ENCODE peak calls at places on chromosomes 1 and 21, in four cellular contexts. One of them, this sample, is unnamed.

GRCh38 chr1:246214708-246215504 is 292.2 kb downstream of the SMYD3 start:
- DNase-seq in PC-9: no peak
- DNase-seq in fibroblast of lung: peak
- DNase-seq in AG04449: peak
- DNase-seq in this sample: peak

GRCh38 chr1:76210130-76210529 is 135.6 kb downstream of the ST6GALNAC3 start:
- DNase-seq in PC-9: no peak
- DNase-seq in fibroblast of lung: no peak
- DNase-seq in AG04449: no peak
- DNase-seq in this sample: no peak

GRCh38 chr1:54275349-54275748 is 75.4 kb downstream of the MRPL37 start:
- DNase-seq in PC-9: no peak
- DNase-seq in fibroblast of lung: peak
- DNase-seq in AG04449: no peak
- DNase-seq in this sample: peak

GRCh38 chr1:72000809-72001208 is 281.5 kb downstream of the NEGR1 start:
- DNase-seq in PC-9: no peak
- DNase-seq in fibroblast of lung: peak
- DNase-seq in AG04449: no peak
- DNase-seq in this sample: peak

GRCh38 chr1:71667224-71667623 is 586.4 kb upstream of the ZRANB2 start:
- DNase-seq in PC-9: no peak
- DNase-seq in fibroblast of lung: peak
- DNase-seq in AG04449: no peak
- DNase-seq in this sample: peak

GRCh38 chr1:208204779-208205178 is 39.4 kb downstream of the PLXNA2 start:
- DNase-seq in PC-9: no peak
- DNase-seq in fibroblast of lung: no peak
- DNase-seq in AG04449: no peak
- DNase-seq in this sample: no peak

GRCh38 chr1:246081138-246081702 is 425.9 kb downstream of the SMYD3 start:
- DNase-seq in PC-9: no peak
- DNase-seq in fibroblast of lung: no peak
- DNase-seq in AG04449: no peak
- DNase-seq in this sample: no peak

GRCh38 chr1:45660336-45660735 is 26.0 kb downstream of the GPBP1L1 start:
- DNase-seq in PC-9: no peak
- DNase-seq in fibroblast of lung: no peak
- DNase-seq in AG04449: no peak
- DNase-seq in this sample: no peak

GRCh38 chr1:78304766-78305165 is 186.0 kb upstream of the PTGFR start:
- DNase-seq in PC-9: no peak
- DNase-seq in fibroblast of lung: peak
- DNase-seq in AG04449: no peak
- DNase-seq in this sample: no peak

GRCh38 chr1:235999259-235999925 is 65.5 kb downstream of the NID1 start:
- DNase-seq in PC-9: peak
- DNase-seq in fibroblast of lung: peak
- DNase-seq in AG04449: peak
- DNase-seq in this sample: peak

GRCh38 chr1:32813941-32814739 is 3.0 kb downstream of the YARS1 start:
- DNase-seq in PC-9: no peak
- DNase-seq in fibroblast of lung: peak
- DNase-seq in AG04449: no peak
- DNase-seq in this sample: peak

GRCh38 chr1:40153073-40153770 is 8.0 kb upstream of the RLF start:
- DNase-seq in PC-9: peak
- DNase-seq in fibroblast of lung: peak
- DNase-seq in AG04449: no peak
- DNase-seq in this sample: peak

GRCh38 chr1:202577381-202577780 is 132.9 kb downstream of the SYT2 start:
- DNase-seq in PC-9: no peak
- DNase-seq in fibroblast of lung: peak
- DNase-seq in AG04449: no peak
- DNase-seq in this sample: peak

GRCh38 chr1:245055752-245056151 is 99.0 kb upstream of the KIF26B start:
- DNase-seq in PC-9: no peak
- DNase-seq in fibroblast of lung: no peak
- DNase-seq in AG04449: no peak
- DNase-seq in this sample: no peak

GRCh38 chr1:201357211-201357610 is 20.3 kb downstream of the TNNT2 start:
- DNase-seq in PC-9: no peak
- DNase-seq in fibroblast of lung: no peak
- DNase-seq in AG04449: no peak
- DNase-seq in this sample: no peak

GRCh38 chr1:25022361-25023189 is 92.5 kb upstream of the RUNX3 start:
- DNase-seq in PC-9: peak
- DNase-seq in fibroblast of lung: peak
- DNase-seq in AG04449: peak
- DNase-seq in this sample: peak

GRCh38 chr21:44542716-44543115 is 2.7 kb upstream of the KRTAP10-1 start:
- DNase-seq in PC-9: no peak
- DNase-seq in fibroblast of lung: no peak
- DNase-seq in AG04449: no peak
- DNase-seq in this sample: no peak

GRCh38 chr1:29875557-29876028 is 639.3 kb downstream of the PTPRU start:
- DNase-seq in PC-9: no peak
- DNase-seq in fibroblast of lung: no peak
- DNase-seq in AG04449: no peak
- DNase-seq in this sample: no peak

GRCh38 chr1:247096958-247097357 is 7.2 kb downstream of the ZNF669 start:
- DNase-seq in PC-9: no peak
- DNase-seq in fibroblast of lung: no peak
- DNase-seq in AG04449: no peak
- DNase-seq in this sample: no peak

GRCh38 chr1:11558286-11558685 is 79.3 kb downstream of the DISP3 start:
- DNase-seq in PC-9: no peak
- DNase-seq in fibroblast of lung: no peak
- DNase-seq in AG04449: no peak
- DNase-seq in this sample: no peak

GRCh38 chr1:10738125-10738746 is 58.2 kb downstream of the CASZ1 start:
- DNase-seq in PC-9: no peak
- DNase-seq in fibroblast of lung: no peak
- DNase-seq in AG04449: no peak
- DNase-seq in this sample: no peak

GRCh38 chr1:31675161-31675560 is 28.7 kb downstream of the COL16A1 start:
- DNase-seq in PC-9: no peak
- DNase-seq in fibroblast of lung: no peak
- DNase-seq in AG04449: no peak
- DNase-seq in this sample: no peak

GRCh38 chr1:171252482-171252881 is 4.2 kb downstream of the FMO1 start:
- DNase-seq in PC-9: no peak
- DNase-seq in fibroblast of lung: no peak
- DNase-seq in AG04449: no peak
- DNase-seq in this sample: no peak

GRCh38 chr1:232223887-232224286 is 406.0 kb downstream of the SIPA1L2 start:
- DNase-seq in PC-9: no peak
- DNase-seq in fibroblast of lung: no peak
- DNase-seq in AG04449: no peak
- DNase-seq in this sample: no peak

GRCh38 chr1:117346206-117346928 is 20.9 kb upstream of the MAN1A2 start:
- DNase-seq in PC-9: no peak
- DNase-seq in fibroblast of lung: peak
- DNase-seq in AG04449: no peak
- DNase-seq in this sample: peak

GRCh38 chr1:18794561-18794960 is 64.9 kb downstream of the TAS1R2 start:
- DNase-seq in PC-9: no peak
- DNase-seq in fibroblast of lung: no peak
- DNase-seq in AG04449: no peak
- DNase-seq in this sample: no peak

GRCh38 chr1:169089776-169090175 is 16.7 kb upstream of the ATP1B1 start:
- DNase-seq in PC-9: no peak
- DNase-seq in fibroblast of lung: no peak
- DNase-seq in AG04449: no peak
- DNase-seq in this sample: no peak

GRCh38 chr21:17585875-17586450 is 26.7 kb downstream of the BTG3 start:
- DNase-seq in PC-9: peak
- DNase-seq in fibroblast of lung: peak
- DNase-seq in AG04449: no peak
- DNase-seq in this sample: peak
- TF ChIP-seq CTCF in PC-9: peak
- TF ChIP-seq CTCF in fibroblast of lung: peak
- TF ChIP-seq CTCF in AG04449: peak
- TF ChIP-seq CTCF in this sample: peak

DNA sequence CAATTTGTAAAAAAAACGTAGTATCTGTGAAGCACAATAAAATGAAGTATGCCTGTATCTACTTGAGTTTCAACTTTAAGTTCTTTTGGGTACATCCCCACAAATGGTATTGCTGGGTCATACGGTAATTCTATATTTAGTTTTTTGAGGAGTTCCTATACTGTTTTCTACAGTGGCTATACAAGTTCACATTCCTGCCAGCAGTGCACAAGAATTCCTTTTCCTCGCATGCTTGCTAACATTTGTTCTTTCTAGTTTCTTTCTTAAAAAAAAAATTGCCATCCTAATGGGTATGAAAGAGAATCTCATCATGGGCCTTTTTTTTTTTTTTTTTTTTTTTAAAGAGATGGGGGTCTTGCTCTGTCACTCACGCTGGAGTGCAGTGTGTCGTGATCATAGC is 41.9 kb downstream of the UCK2 start:
- DNase-seq in PC-9: no peak
- DNase-seq in fibroblast of lung: no peak
- DNase-seq in AG04449: no peak
- DNase-seq in this sample: no peak
- TF ChIP-seq CTCF in PC-9: no peak
- TF ChIP-seq CTCF in fibroblast of lung: peak
- TF ChIP-seq CTCF in AG04449: no peak
- TF ChIP-seq CTCF in this sample: peak

GRCh38 chr1:187566371-187566770 is 737.6 kb downstream of the PLA2G4A start:
- DNase-seq in PC-9: no peak
- DNase-seq in fibroblast of lung: peak
- DNase-seq in AG04449: no peak
- DNase-seq in this sample: no peak
- TF ChIP-seq CTCF in PC-9: no peak
- TF ChIP-seq CTCF in fibroblast of lung: no peak
- TF ChIP-seq CTCF in AG04449: no peak
- TF ChIP-seq CTCF in this sample: no peak

GRCh38 chr1:184157396-184157747 is 105.8 kb downstream of the TSEN15 start:
- DNase-seq in PC-9: no peak
- DNase-seq in fibroblast of lung: no peak
- DNase-seq in AG04449: no peak
- DNase-seq in this sample: no peak
- TF ChIP-seq CTCF in PC-9: no peak
- TF ChIP-seq CTCF in fibroblast of lung: no peak
- TF ChIP-seq CTCF in AG04449: no peak
- TF ChIP-seq CTCF in this sample: no peak

GRCh38 chr1:36846366-36846765 is 187.9 kb downstream of the GRIK3 start:
- DNase-seq in PC-9: no peak
- DNase-seq in fibroblast of lung: no peak
- DNase-seq in AG04449: no peak
- DNase-seq in this sample: no peak
- TF ChIP-seq CTCF in PC-9: no peak
- TF ChIP-seq CTCF in fibroblast of lung: no peak
- TF ChIP-seq CTCF in AG04449: no peak
- TF ChIP-seq CTCF in this sample: no peak

GRCh38 chr1:163412216-163412615 is 90.5 kb downstream of the NUF2 start:
- DNase-seq in PC-9: no peak
- DNase-seq in fibroblast of lung: no peak
- DNase-seq in AG04449: no peak
- DNase-seq in this sample: no peak
- TF ChIP-seq CTCF in PC-9: no peak
- TF ChIP-seq CTCF in fibroblast of lung: no peak
- TF ChIP-seq CTCF in AG04449: no peak
- TF ChIP-seq CTCF in this sample: no peak

GRCh38 chr1:108706643-108707042 is 6.1 kb upstream of the FNDC7 start:
- DNase-seq in PC-9: no peak
- DNase-seq in fibroblast of lung: no peak
- DNase-seq in AG04449: no peak
- DNase-seq in this sample: no peak
- TF ChIP-seq CTCF in PC-9: no peak
- TF ChIP-seq CTCF in fibroblast of lung: no peak
- TF ChIP-seq CTCF in AG04449: no peak
- TF ChIP-seq CTCF in this sample: no peak

DNA sequence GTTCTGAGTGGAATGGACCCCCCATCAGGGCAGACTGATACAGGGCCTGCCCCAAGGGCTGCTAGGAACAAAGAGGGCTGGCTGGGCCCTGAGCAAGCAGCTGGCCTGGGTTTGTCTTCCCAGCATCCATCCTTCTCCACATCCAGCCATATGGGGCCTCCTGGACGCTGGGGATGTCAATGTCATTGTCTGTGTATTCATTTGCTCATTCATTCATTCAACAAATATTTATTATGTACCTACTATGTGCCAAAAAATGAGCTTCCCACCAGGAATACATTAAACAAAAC is 15.6 kb upstream of the ECE1 start:
- DNase-seq in PC-9: no peak
- DNase-seq in fibroblast of lung: no peak
- DNase-seq in AG04449: no peak
- DNase-seq in this sample: no peak
- TF ChIP-seq CTCF in PC-9: no peak
- TF ChIP-seq CTCF in fibroblast of lung: no peak
- TF ChIP-seq CTCF in AG04449: no peak
- TF ChIP-seq CTCF in this sample: no peak

GRCh38 chr1:20168547-20169491 is 17.1 kb upstream of the UBXN10 start:
- DNase-seq in PC-9: no peak
- DNase-seq in fibroblast of lung: no peak
- DNase-seq in AG04449: no peak
- DNase-seq in this sample: no peak

GRCh38 chr1:20164694-20165202 is 21.1 kb upstream of the UBXN10 start:
- DNase-seq in PC-9: no peak
- DNase-seq in fibroblast of lung: peak
- DNase-seq in AG04449: no peak
- DNase-seq in this sample: no peak

GRCh38 chr1:20166047-20166446 is 19.8 kb upstream of the UBXN10 start:
- DNase-seq in PC-9: no peak
- DNase-seq in fibroblast of lung: no peak
- DNase-seq in AG04449: no peak
- DNase-seq in this sample: no peak

GRCh38 chr1:20167126-20167525 is 18.8 kb upstream of the UBXN10 start:
- DNase-seq in PC-9: no peak
- DNase-seq in fibroblast of lung: no peak
- DNase-seq in AG04449: no peak
- DNase-seq in this sample: no peak

GRCh38 chr1:20165522-20165951 is 20.4 kb upstream of the UBXN10 start:
- DNase-seq in PC-9: no peak
- DNase-seq in fibroblast of lung: peak
- DNase-seq in AG04449: no peak
- DNase-seq in this sample: peak
- TF ChIP-seq CTCF in PC-9: peak
- TF ChIP-seq CTCF in fibroblast of lung: peak
- TF ChIP-seq CTCF in AG04449: peak
- TF ChIP-seq CTCF in this sample: peak

This sample was measured in fibroblast of mammary gland.